ENCODE peak calls at places on chromosomes 12 and 14, in six cellular contexts. V is Calu3, W is hepatocyte, Y is HL-60, P is mammary epithelial cell, Q is right lobe of liver. D is an unnamed sample.

GRCh38 chr12:1350934-1351240 is 243.5 kb downstream of the FBXL14 start:
- DNase-seq in P (peak), W (no peak), Q (no peak), V (no peak), Y (no peak), D (no peak)

GRCh38 chr14:50082308-50082742 is 34.0 kb downstream of the VCPKMT start:
- DNase-seq in Y (no peak), W (no peak), V (no peak), P (no peak), Q (no peak), D (no peak)

GRCh38 chr14:101073598-101073965 is 170.1 kb upstream of the RTL1 start:
- DNase-seq in W (no peak), V (no peak), P (no peak), Q (peak), Y (no peak), D (no peak)

GRCh38 chr14:90381999-90382451 is 14.8 kb upstream of the CALM1 start:
- DNase-seq in V (peak), P (no peak), W (peak), Y (no peak), Q (peak), D (no peak)

GRCh38 chr12:130714091-130714590 is 2.0 kb downstream of the RIMBP2 start:
- DNase-seq in W (peak), Q (no peak), V (no peak), P (no peak), Y (no peak), D (peak)

GRCh38 chr14:21902561-21903199 is 229.1 kb upstream of the OR4E1 start:
- DNase-seq in W (no peak), Y (no peak), P (peak), Q (no peak), V (no peak), D (no peak)

GRCh38 chr12:4011597-4011996 is 138.4 kb upstream of the PARP11 start:
- DNase-seq in P (peak), W (peak), Q (no peak), V (peak), Y (no peak), D (no peak)

GRCh38 chr12:74896186-74896585 is 313.5 kb downstream of the KCNC2 start:
- DNase-seq in W (peak), Q (no peak), P (peak), Y (no peak), V (no peak), D (no peak)

GRCh38 chr12:50621435-50622304 is 116.9 kb downstream of the DIP2B start:
- DNase-seq in Q (no peak), Y (no peak), V (no peak), P (no peak), W (no peak), D (no peak)

GRCh38 chr12:124745891-124746570 is 117.6 kb downstream of the SCARB1 start:
- DNase-seq in V (peak), Y (no peak), W (peak), Q (peak), P (peak), D (peak)

GRCh38 chr12:6563448-6564050 is 4.5 kb downstream of the NOP2 start:
- DNase-seq in Q (no peak), W (peak), Y (no peak), V (peak), P (peak), D (peak)

GRCh38 chr14:72864712-72865365 is 29.1 kb downstream of the DPF3 start:
- DNase-seq in P (no peak), Q (no peak), V (no peak), W (no peak), Y (no peak), D (peak)

GRCh38 chr14:55739967-55740707 is 160.1 kb downstream of the KTN1 start:
- DNase-seq in Y (no peak), P (no peak), W (no peak), Q (no peak), V (no peak), D (no peak)

GRCh38 chr12:49954863-49955830 is 4.6 kb downstream of the AQP2 start:
- DNase-seq in V (no peak), Q (no peak), W (no peak), P (no peak), Y (no peak), D (no peak)

GRCh38 chr12:57476993-57477709 is 2.5 kb downstream of the ARHGAP9 start:
- DNase-seq in Q (no peak), Y (no peak), P (no peak), V (no peak), W (no peak), D (no peak)

GRCh38 chr12:6553051-6553868 is 2.6 kb downstream of the IFFO1 start:
- DNase-seq in Y (no peak), W (no peak), Q (no peak), P (no peak), V (no peak), D (peak)

GRCh38 chr14:44866322-44866721 is 95.4 kb downstream of the KLHL28 start:
- DNase-seq in W (no peak), Y (no peak), Q (no peak), P (no peak), V (no peak), D (no peak)

GRCh38 chr12:25692115-25693035 is 139.3 kb upstream of the LMNTD1 start:
- DNase-seq in W (peak), Y (no peak), P (no peak), Q (no peak), V (no peak), D (no peak)

GRCh38 chr14:71497645-71498086 is 434.6 kb upstream of the RGS6 start:
- DNase-seq in Y (no peak), Q (no peak), P (peak), V (no peak), W (no peak), D (peak)

GRCh38 chr12:100927825-100928224 is 133.2 kb downstream of the ANO4 start:
- DNase-seq in W (no peak), Y (no peak), Q (no peak), V (peak), P (peak), D (no peak)

GRCh38 chr12:96501139-96501741 is 11.9 kb downstream of the CFAP54 start:
- DNase-seq in Q (no peak), P (peak), W (peak), Y (peak), V (peak), D (peak)

GRCh38 chr12:30110970-30111586 is 327.3 kb upstream of the TMTC1 start:
- DNase-seq in Y (no peak), Q (no peak), V (no peak), W (no peak), P (peak), D (no peak)

GRCh38 chr12:81450920-81451739 is 308.0 kb downstream of the PPFIA2 start:
- DNase-seq in P (peak), Y (peak), V (peak), Q (no peak), W (peak), D (peak)

GRCh38 chr14:38662781-38663180 is 406.9 kb upstream of the CLEC14A start:
- DNase-seq in Y (no peak), Q (no peak), V (no peak), W (peak), P (no peak), D (no peak)

GRCh38 chr12:55068416-55069010 is 48.7 kb downstream of the NEUROD4 start:
- DNase-seq in Y (peak), W (peak), P (peak), V (peak), Q (no peak), D (peak)

GRCh38 chr14:102207831-102208365 is 68.2 kb downstream of the WDR20 start:
- DNase-seq in Y (no peak), Q (no peak), W (no peak), P (no peak), V (no peak), D (no peak)

GRCh38 chr12:124919646-124920352 is 5.3 kb upstream of the UBC start:
- DNase-seq in Q (no peak), Y (no peak), P (peak), W (no peak), V (peak), D (no peak)

GRCh38 chr12:116236148-116236731 is 41.3 kb downstream of the MED13L start:
- DNase-seq in Y (no peak), Q (peak), P (peak), W (peak), V (peak), D (peak)
- TF ChIP-seq CTCF in Y (peak), Q (peak), P (peak), W (peak), V (peak), D (peak)

DNA sequence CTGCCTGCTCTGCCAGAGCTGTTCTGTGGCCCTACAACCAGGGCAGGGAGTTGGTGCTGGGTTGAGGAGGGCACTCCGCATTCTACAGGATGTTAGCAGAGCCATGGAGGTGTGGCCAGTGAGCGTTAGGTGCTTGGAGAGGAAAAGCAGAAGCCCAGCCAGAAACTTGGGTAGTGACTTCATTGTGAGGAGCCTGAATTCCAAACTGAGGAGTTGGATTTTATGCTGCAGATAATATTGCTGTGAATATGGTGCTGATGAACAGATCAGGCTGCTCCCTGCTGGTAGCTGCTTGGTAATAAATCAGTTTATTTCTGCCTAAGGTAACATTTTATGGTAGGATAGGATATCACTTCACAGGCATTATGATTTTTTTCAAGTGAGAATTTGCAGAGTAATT is 7.1 kb upstream of the CCDC175 start:
- DNase-seq in Q (no peak), Y (no peak), V (no peak), P (no peak), W (no peak), D (peak)
- TF ChIP-seq CTCF in Q (no peak), Y (no peak), V (no peak), P (peak), W (no peak), D (peak)

DNA sequence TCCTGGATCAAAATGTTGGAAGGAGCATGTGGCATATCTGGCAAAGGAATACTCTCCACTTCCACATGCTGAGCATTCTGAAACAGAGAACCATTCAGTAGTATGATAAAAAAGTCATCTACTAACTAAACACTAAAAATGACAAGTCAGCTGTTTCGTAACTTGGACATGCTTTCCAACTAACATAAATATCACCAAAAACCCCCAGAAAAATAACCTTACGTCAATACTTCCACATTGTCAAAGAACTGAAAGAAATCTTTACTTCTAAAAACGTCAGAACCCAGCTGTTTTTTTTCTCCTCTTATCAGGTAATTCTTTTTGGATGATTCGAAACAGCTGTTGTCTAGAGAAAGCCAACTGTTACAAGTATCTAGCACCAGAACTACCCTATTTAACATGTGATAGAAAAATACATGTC is 8.2 kb downstream of the WBP11 start:
- DNase-seq in W (no peak), Q (no peak), Y (no peak), V (no peak), P (no peak), D (peak)
- TF ChIP-seq CTCF in W (no peak), Q (no peak), Y (no peak), V (no peak), P (no peak), D (no peak)

GRCh38 chr12:39722511-39722910 is 102.9 kb upstream of the ABCD2 start:
- DNase-seq in P (no peak), Q (no peak), Y (no peak), V (no peak), W (no peak), D (no peak)
- TF ChIP-seq CTCF in P (no peak), Q (no peak), Y (no peak), V (no peak), W (no peak), D (no peak)

GRCh38 chr14:23356036-23356435 is 3.3 kb upstream of the SLC22A17 start:
- DNase-seq in V (no peak), P (no peak), W (no peak), Y (no peak), Q (no peak), D (no peak)

GRCh38 chr14:23351681-23352505 is 794 bp downstream of the SLC22A17 start:
- DNase-seq in P (no peak), W (peak), Q (peak), V (no peak), Y (no peak), D (no peak)

GRCh38 chr14:23353433-23353780 is 720 bp upstream of the SLC22A17 start:
- DNase-seq in Q (peak), W (no peak), V (no peak), Y (no peak), P (no peak), D (no peak)

GRCh38 chr14:23354990-23355389 is 2.3 kb upstream of the SLC22A17 start:
- DNase-seq in Y (no peak), P (no peak), Q (peak), V (no peak), W (no peak), D (no peak)

GRCh38 chr14:23352506-23353432 is at the start of gene SLC22A17:
- DNase-seq in Y (no peak), P (peak), Q (peak), W (peak), V (peak), D (peak)
- TF ChIP-seq CTCF in Y (no peak), P (no peak), Q (no peak), W (peak), V (no peak), D (no peak)

DNA sequence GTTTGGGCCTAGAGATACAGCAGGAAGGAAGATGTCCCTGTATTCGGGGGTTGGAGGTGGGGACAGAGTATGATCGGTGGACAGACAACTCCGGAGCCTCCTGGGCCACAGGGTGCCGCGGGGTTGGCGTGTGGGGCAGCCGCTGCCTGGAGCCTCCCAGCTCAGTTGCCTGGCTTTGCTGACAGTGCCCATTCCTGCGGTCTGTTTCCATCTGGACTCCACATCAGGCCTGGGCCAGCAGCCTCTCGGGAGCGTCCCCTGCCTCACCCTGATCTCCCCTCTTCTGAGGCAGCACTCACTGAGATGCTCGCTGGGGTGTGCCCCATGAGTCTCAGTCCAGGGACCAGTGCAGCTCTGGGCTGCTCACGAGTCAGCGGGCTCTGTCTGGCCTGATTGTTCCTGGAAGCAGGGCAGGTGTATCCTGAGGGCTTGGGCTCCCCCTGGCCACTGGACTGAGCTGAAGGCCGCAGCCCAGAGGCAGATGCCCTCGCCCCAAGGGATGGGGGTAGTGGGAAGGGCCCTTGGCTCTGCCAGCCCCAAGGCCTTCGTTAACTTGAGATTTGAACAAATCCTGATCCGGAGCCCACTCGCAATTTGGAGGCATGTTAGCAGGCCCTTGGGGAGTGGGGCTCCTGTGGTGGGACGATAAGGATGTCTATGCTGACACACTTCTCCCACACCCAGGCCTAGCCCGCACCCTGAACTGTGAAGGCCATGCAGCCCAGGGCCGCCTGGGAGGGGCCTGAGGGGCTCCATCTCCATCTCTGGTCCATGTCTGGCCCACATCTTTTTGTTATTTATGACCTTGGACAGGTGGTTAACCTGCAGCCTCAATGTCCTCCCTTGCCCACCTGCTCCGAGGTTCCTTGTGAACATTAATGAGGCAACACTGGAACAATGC is 7.5 kb downstream of the HIP1R start:
- DNase-seq in W (peak), P (no peak), Q (peak), Y (no peak), V (no peak), D (no peak)
- TF ChIP-seq CTCF in W (no peak), P (no peak), Q (no peak), Y (no peak), V (no peak), D (no peak)